ENCODE peak calls at places on chromosomes 5 and 9, in five cellular contexts. P, T, C, V and S are unnamed samples.

GRCh38 chr5:102314328-102314727 is 18.2 kb upstream of the SLCO4C1 start:
- DNase-seq in C (peak), T (no peak), P (no peak), V (no peak), S (no peak)

GRCh38 chr5:58759745-58760144 is 176.9 kb downstream of the RAB3C start:
- DNase-seq in C (no peak), T (no peak), V (no peak), P (peak), S (peak)

GRCh38 chr5:32541241-32541640 is 44.1 kb upstream of the SUB1 start:
- DNase-seq in P (no peak), T (no peak), V (no peak), C (no peak), S (no peak)

GRCh38 chr9:81665514-81665838 is 23.9 kb downstream of the TLE1 start:
- DNase-seq in P (no peak), C (no peak), V (no peak), T (no peak), S (no peak)

GRCh38 chr5:135567661-135568060 is 11.1 kb downstream of the CXCL14 start:
- DNase-seq in T (no peak), C (no peak), P (no peak), V (no peak), S (no peak)

GRCh38 chr9:35795701-35796100 is 4.3 kb downstream of the NPR2 start:
- DNase-seq in P (no peak), C (peak), V (no peak), T (no peak), S (no peak)

GRCh38 chr9:87601175-87601574 is 103.5 kb downstream of the DAPK1 start:
- DNase-seq in C (no peak), P (no peak), T (no peak), V (peak), S (no peak)

GRCh38 chr5:173884402-173885053 is 3.6 kb upstream of the CPEB4 start:
- DNase-seq in C (no peak), V (no peak), P (peak), T (no peak), S (no peak)

GRCh38 chr5:14268236-14268701 is 125.1 kb downstream of the TRIO start:
- DNase-seq in P (no peak), V (peak), T (no peak), C (peak), S (no peak)

GRCh38 chr5:73369283-73369682 is 79.3 kb downstream of the FOXD1 start:
- DNase-seq in P (no peak), V (no peak), C (no peak), T (no peak), S (no peak)

GRCh38 chr5:859391-859790 is 8.6 kb upstream of the ZDHHC11 start:
- DNase-seq in C (no peak), P (no peak), V (peak), T (no peak), S (no peak)

GRCh38 chr9:108033976-108034964 is 544.7 kb upstream of the KLF4 start:
- DNase-seq in P (no peak), V (no peak), C (no peak), T (no peak), S (no peak)

GRCh38 chr5:109907751-109908150 is 218.0 kb downstream of the MAN2A1 start:
- DNase-seq in C (peak), P (no peak), V (no peak), T (no peak), S (no peak)

GRCh38 chr9:100354121-100354800 is 1.5 kb upstream of the TEX10 start:
- DNase-seq in T (no peak), P (no peak), C (no peak), V (no peak), S (no peak)

GRCh38 chr9:2127486-2127885 is 112.3 kb downstream of the SMARCA2 start:
- DNase-seq in C (no peak), V (no peak), T (no peak), P (no peak), S (no peak)

GRCh38 chr5:139406960-139407359 is 3.1 kb upstream of the SPATA24 start:
- DNase-seq in T (no peak), V (no peak), P (no peak), C (no peak), S (no peak)

GRCh38 chr9:20692554-20692953 is 8.5 kb downstream of the FOCAD start:
- DNase-seq in V (no peak), C (no peak), P (no peak), T (no peak), S (no peak)

GRCh38 chr5:133783481-133783880 is 171.1 kb upstream of the FSTL4 start:
- DNase-seq in V (no peak), C (no peak), P (no peak), T (no peak), S (no peak)

GRCh38 chr5:170747357-170747756 is 36.2 kb upstream of the GABRP start:
- DNase-seq in P (no peak), T (no peak), V (peak), C (no peak), S (peak)

GRCh38 chr9:133855802-133856592 is 117.8 kb upstream of the SARDH start:
- DNase-seq in C (peak), V (peak), T (no peak), P (no peak), S (no peak)

GRCh38 chr9:135864447-135865049 is 42.8 kb downstream of the CAMSAP1 start:
- DNase-seq in V (peak), P (peak), C (peak), T (peak), S (peak)

GRCh38 chr5:150154618-150155134 is 969 bp downstream of the PDGFRB start:
- DNase-seq in V (no peak), C (no peak), P (no peak), T (no peak), S (no peak)

GRCh38 chr9:79939819-79940218 is 368.1 kb downstream of the TLE4 start:
- DNase-seq in P (no peak), C (no peak), T (no peak), V (no peak), S (no peak)

GRCh38 chr5:43973318-43973717 is 370.3 kb downstream of the NNT start:
- DNase-seq in V (no peak), C (peak), P (no peak), T (no peak), S (no peak)

GRCh38 chr9:137575725-137576411 is 2.9 kb downstream of the DPH7 start:
- DNase-seq in C (peak), P (no peak), V (peak), T (no peak), S (no peak)

GRCh38 chr9:89596937-89597555 is 7.8 kb upstream of the GADD45G start:
- DNase-seq in C (no peak), T (no peak), P (no peak), V (no peak), S (no peak)

GRCh38 chr5:127564002-127564769 is 46.7 kb downstream of the PRRC1 start:
- DNase-seq in V (no peak), C (peak), T (peak), P (peak), S (peak)

GRCh38 chr9:121303456-121304451 is 35.8 kb downstream of the GSN start:
- DNase-seq in T (no peak), V (no peak), P (no peak), C (no peak), S (no peak)

GRCh38 chr9:105535920-105536668 is 21.8 kb upstream of the FKTN start:
- DNase-seq in V (no peak), C (no peak), P (no peak), T (no peak), S (no peak)

GRCh38 chr9:105541838-105542237 is 16.1 kb upstream of the FKTN start:
- DNase-seq in T (no peak), V (no peak), C (no peak), P (peak), S (no peak)

GRCh38 chr9:105539452-105539851 is 18.5 kb upstream of the FKTN start:
- DNase-seq in C (no peak), T (no peak), P (no peak), V (no peak), S (no peak)
- TF ChIP-seq CTCF in C (no peak), T (peak), P (no peak), V (no peak), S (no peak)

GRCh38 chr9:130204981-130205380 is 32.8 kb downstream of the NCS1 start:
- DNase-seq in P (no peak), V (no peak), C (no peak), T (no peak), S (no peak)
- TF ChIP-seq CTCF in P (no peak), V (no peak), C (no peak), T (no peak), S (no peak)

GRCh38 chr9:97596906-97597305 is 36.3 kb downstream of the TSTD2 start:
- DNase-seq in C (no peak), T (no peak), V (no peak), P (no peak), S (no peak)

GRCh38 chr9:97599447-97599846 is 33.7 kb downstream of the TSTD2 start:
- DNase-seq in T (no peak), V (no peak), C (no peak), P (no peak), S (no peak)

GRCh38 chr9:97600531-97601227 is 32.5 kb downstream of the TSTD2 start:
- DNase-seq in P (no peak), V (no peak), C (no peak), T (no peak), S (no peak)

GRCh38 chr9:97601228-97601898 is 31.8 kb downstream of the TSTD2 start:
- DNase-seq in T (no peak), C (no peak), V (no peak), P (no peak), S (no peak)

GRCh38 chr9:97598461-97599288 is 34.5 kb downstream of the TSTD2 start:
- DNase-seq in T (peak), V (peak), P (peak), C (peak), S (peak)
- TF ChIP-seq CTCF in T (peak), V (peak), P (peak), C (peak), S (peak)

GRCh38 chr5:94025788-94026473 is 284.5 kb upstream of the POU5F2 start:
- DNase-seq in V (no peak), P (no peak), C (no peak), T (no peak), S (no peak)
- TF ChIP-seq CTCF in V (no peak), P (no peak), C (no peak), T (no peak), S (no peak)

DNA sequence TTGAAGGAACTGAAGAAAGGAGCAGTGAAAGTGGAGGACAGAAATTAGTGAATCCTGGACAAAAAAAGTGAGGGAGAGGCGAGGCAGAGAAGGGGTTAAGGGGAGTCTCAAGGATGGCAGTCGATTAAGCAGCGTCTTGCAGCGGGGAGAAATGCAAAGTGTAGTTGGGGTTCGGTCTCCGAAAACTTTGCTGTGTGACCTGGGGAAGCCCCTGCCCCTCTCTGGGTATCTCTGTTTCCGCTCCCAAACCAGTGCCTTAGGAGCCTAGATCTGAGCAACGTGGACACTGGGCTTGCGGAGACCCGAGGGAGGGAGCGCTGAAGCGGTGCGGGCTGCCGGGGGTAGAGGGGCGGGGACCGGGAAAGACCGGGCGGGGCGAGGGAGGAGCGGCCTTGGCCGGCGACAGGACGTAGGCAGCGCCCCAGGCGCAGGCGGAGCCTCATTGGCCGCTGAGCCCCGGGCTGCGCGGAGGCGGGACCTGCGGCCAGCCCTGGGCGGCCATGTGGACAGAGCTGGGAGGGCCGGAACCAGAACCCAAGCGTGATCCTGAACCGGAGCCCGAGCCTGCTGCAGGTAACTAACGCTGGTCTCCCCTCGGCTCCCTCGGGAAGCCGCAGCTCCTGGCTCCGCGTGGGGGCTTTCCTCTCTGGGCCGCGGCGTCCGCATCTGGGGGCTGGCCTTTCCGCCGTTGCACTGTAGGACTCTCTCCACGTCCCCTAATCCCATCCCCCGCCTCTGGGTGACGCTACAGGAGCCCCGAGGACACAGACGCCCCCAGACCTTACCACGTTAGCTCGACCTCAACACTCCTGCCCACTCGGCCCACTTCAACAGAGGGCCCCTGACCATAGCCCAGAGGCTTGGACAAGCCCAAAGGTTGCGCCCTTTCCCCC is at the start of gene ALDH1B1:
- DNase-seq in V (peak), C (peak), T (peak), P (peak), S (peak)
- TF ChIP-seq CTCF in V (no peak), C (peak), T (peak), P (no peak), S (peak)

GRCh38 chr5:148398698-148399121 is 15.0 kb downstream of the FBXO38 start:
- DNase-seq in C (peak), P (no peak), V (no peak), T (no peak), S (no peak)
- TF ChIP-seq CTCF in C (no peak), P (no peak), V (no peak), T (peak), S (no peak)

GRCh38 chr5:69237877-69238276 is 3.2 kb downstream of the CDK7 start:
- DNase-seq in V (no peak), P (no peak), T (no peak), C (no peak), S (no peak)

GRCh38 chr5:69231851-69232250 is 2.8 kb upstream of the CDK7 start:
- DNase-seq in P (no peak), C (peak), V (no peak), T (no peak), S (no peak)

GRCh38 chr5:69238760-69239251 is 4.1 kb downstream of the CDK7 start:
- DNase-seq in P (no peak), C (peak), T (no peak), V (no peak), S (no peak)

GRCh38 chr5:69231281-69231680 is 3.4 kb upstream of the CDK7 start:
- DNase-seq in T (no peak), V (no peak), P (no peak), C (no peak), S (no peak)

DNA sequence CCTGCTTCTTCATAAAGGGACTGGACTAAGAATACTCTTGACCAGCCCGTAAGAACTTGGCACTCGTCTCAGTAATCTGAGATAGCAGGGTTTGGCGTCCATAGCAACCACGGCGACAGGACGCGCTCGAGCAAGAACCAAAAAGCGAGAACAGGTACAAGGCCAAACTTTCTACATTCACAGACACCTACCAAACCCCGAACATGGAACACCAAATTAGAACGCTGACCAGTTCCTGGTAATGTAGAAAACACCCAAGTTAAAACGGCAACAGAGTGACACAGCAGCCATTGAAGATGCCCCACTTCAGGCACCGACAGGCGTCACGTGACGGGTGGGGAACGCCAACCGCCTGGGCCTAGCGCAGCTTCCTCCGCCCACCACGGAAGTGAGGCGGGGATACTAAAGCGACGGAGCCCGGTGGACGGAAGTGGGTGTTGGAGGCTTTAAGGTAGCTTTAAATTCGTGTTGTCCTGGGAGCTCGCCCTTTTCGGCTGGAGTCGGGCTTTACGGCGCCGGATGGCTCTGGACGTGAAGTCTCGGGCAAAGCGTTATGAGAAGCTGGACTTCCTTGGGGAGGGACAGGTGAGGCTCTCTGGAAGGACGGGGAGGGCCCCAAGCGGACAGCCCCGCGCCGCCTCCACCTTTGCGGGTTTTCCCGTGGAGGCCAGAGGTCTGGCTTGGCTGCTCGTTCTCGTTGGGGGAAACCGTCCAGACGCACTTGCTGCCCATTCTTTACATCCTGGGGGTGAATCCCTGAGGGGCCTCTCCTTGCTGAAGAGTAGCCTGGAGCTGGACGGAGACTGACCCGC is at the start of gene CDK7:
- DNase-seq in T (peak), V (peak), P (peak), C (peak), S (peak)
- TF ChIP-seq CTCF in T (no peak), V (no peak), P (no peak), C (no peak), S (no peak)